ENCODE peak calls at places on chromosomes 4 and X, in six cellular contexts. N is SK-N-MC, L is spleen, X is suprapubic skin, D is sigmoid colon, H is K562. V is an unnamed sample.

GRCh38 chr4:184826315-184827266 is 823 bp upstream of the ACSL1 start:
- DNase-seq in L (peak), X (no peak), N (no peak), D (peak), H (peak), V (peak)

GRCh38 chr4:120209706-120210105 is 143.1 kb upstream of the MAD2L1 start:
- DNase-seq in X (no peak), H (no peak), L (no peak), D (no peak), N (no peak), V (no peak)

GRCh38 chr4:36274158-36274557 is 7.3 kb upstream of the DTHD1 start:
- DNase-seq in N (no peak), X (no peak), D (no peak), L (no peak), H (no peak), V (no peak)

GRCh38 chr4:151226004-151226932 is 50.7 kb upstream of the PRSS48 start:
- DNase-seq in X (no peak), D (no peak), H (no peak), N (no peak), L (no peak), V (no peak)

GRCh38 chr4:129254526-129254925 is 158.6 kb downstream of the C4orf33 start:
- DNase-seq in X (no peak), N (no peak), L (no peak), D (no peak), H (no peak), V (no peak)

GRCh38 chr4:16867827-16868226 is 30.6 kb downstream of the LDB2 start:
- DNase-seq in D (no peak), L (no peak), X (no peak), H (no peak), N (no peak), V (no peak)

GRCh38 chrX:45322382-45322781 is 121.7 kb upstream of the DIPK2B start:
- DNase-seq in X (no peak), D (peak), N (peak), H (no peak), L (no peak), V (peak)

GRCh38 chr4:158840131-158840530 is 71.3 kb downstream of the FNIP2 start:
- DNase-seq in D (no peak), L (no peak), N (no peak), X (no peak), H (no peak), V (no peak)

GRCh38 chrX:20284992-20285391 is 18.3 kb upstream of the RPS6KA3 start:
- DNase-seq in H (no peak), L (no peak), X (no peak), N (no peak), D (no peak), V (no peak)

GRCh38 chr4:6658635-6659075 is 18.2 kb downstream of the MRFAP1 start:
- DNase-seq in N (no peak), H (no peak), L (peak), X (peak), D (no peak), V (no peak)

GRCh38 chr4:3500111-3500510 is 32.1 kb downstream of the LRPAP1 start:
- DNase-seq in N (no peak), H (no peak), X (no peak), D (no peak), L (no peak), V (no peak)

GRCh38 chrX:33434256-33435092 is 223.1 kb upstream of the DMD start:
- DNase-seq in D (peak), L (no peak), N (peak), H (peak), X (no peak), V (peak)

GRCh38 chr4:154192585-154192984 is 299.0 kb downstream of the DCHS2 start:
- DNase-seq in H (no peak), D (no peak), X (no peak), L (no peak), N (no peak), V (no peak)

GRCh38 chr4:1077711-1078477 is 35.5 kb downstream of the RNF212 start:
- DNase-seq in X (no peak), N (no peak), H (no peak), L (no peak), D (no peak), V (no peak)

GRCh38 chr4:120918788-120919187 is 3.7 kb downstream of the PRDM5 start:
- DNase-seq in N (no peak), D (peak), L (no peak), H (no peak), X (no peak), V (no peak)

GRCh38 chr4:100289530-100289888 is 99.2 kb upstream of the DDIT4L start:
- DNase-seq in N (no peak), D (no peak), L (no peak), X (no peak), H (no peak), V (no peak)

GRCh38 chr4:71864380-71864779 is 80.5 kb upstream of the GC start:
- DNase-seq in N (no peak), H (no peak), X (no peak), D (no peak), L (no peak), V (no peak)

GRCh38 chr4:169089004-169089403 is 78.9 kb upstream of the CBR4 start:
- DNase-seq in N (no peak), L (no peak), H (no peak), X (no peak), D (no peak), V (no peak)

GRCh38 chr4:144711685-144712456 is 65.9 kb downstream of the HHIP start:
- DNase-seq in N (no peak), L (no peak), D (no peak), X (no peak), H (no peak), V (no peak)

GRCh38 chr4:57163530-57164459 is 53.6 kb upstream of the IGFBP7 start:
- DNase-seq in N (no peak), L (peak), D (peak), X (peak), H (peak), V (peak)

GRCh38 chr4:78689700-78690318 is 86.3 kb upstream of the BMP2K start:
- DNase-seq in L (no peak), X (no peak), D (no peak), H (no peak), N (no peak), V (no peak)

GRCh38 chr4:145130788-145131398 is 32.8 kb downstream of the ABCE1 start:
- DNase-seq in H (no peak), L (no peak), D (no peak), N (no peak), X (no peak), V (no peak)

GRCh38 chr4:106502106-106502699 is 133.6 kb upstream of the GIMD1 start:
- DNase-seq in N (no peak), L (no peak), H (peak), D (no peak), X (no peak), V (peak)

GRCh38 chr4:61555789-61556188 is 355.7 kb downstream of the ADGRL3 start:
- DNase-seq in H (no peak), X (no peak), N (no peak), L (no peak), D (no peak), V (peak)

GRCh38 chr4:22356996-22357596 is 158.8 kb downstream of the ADGRA3 start:
- DNase-seq in L (no peak), D (no peak), X (no peak), N (no peak), H (no peak), V (no peak)

GRCh38 chr4:155722816-155723499 is 35.9 kb upstream of the GUCY1B1 start:
- DNase-seq in N (no peak), H (no peak), X (no peak), L (no peak), D (no peak), V (no peak)

GRCh38 chrX:151537572-151537971 is 25.9 kb upstream of the PASD1 start:
- DNase-seq in X (no peak), D (no peak), N (no peak), H (no peak), L (no peak), V (no peak)

GRCh38 chr4:106355193-106355592 is 13.4 kb downstream of the GIMD1 start:
- DNase-seq in N (no peak), L (no peak), D (no peak), X (no peak), H (no peak), V (no peak)

GRCh38 chrX:14927391-14927790 is 54.2 kb downstream of the MOSPD2 start:
- DNase-seq in N (no peak), H (no peak), D (no peak), X (no peak), L (no peak), V (no peak)

GRCh38 chrX:153744210-153745066 is 19.6 kb upstream of the PLXNB3 start:
- DNase-seq in H (no peak), N (no peak), D (peak), L (peak), X (no peak), V (no peak)

GRCh38 chr4:143558286-143558685 is 44.8 kb downstream of the SMARCA5 start:
- DNase-seq in N (no peak), X (no peak), L (no peak), D (no peak), H (no peak), V (no peak)

GRCh38 chr4:143558823-143559756 is 45.6 kb downstream of the SMARCA5 start:
- DNase-seq in N (no peak), X (no peak), L (peak), D (peak), H (no peak), V (peak)

GRCh38 chr4:143555676-143556075 is 42.2 kb downstream of the SMARCA5 start:
- DNase-seq in L (no peak), X (no peak), N (no peak), D (no peak), H (no peak), V (no peak)

GRCh38 chr4:143559757-143560147 is 46.2 kb downstream of the SMARCA5 start:
- DNase-seq in X (no peak), N (no peak), D (peak), H (no peak), L (peak), V (no peak)

DNA sequence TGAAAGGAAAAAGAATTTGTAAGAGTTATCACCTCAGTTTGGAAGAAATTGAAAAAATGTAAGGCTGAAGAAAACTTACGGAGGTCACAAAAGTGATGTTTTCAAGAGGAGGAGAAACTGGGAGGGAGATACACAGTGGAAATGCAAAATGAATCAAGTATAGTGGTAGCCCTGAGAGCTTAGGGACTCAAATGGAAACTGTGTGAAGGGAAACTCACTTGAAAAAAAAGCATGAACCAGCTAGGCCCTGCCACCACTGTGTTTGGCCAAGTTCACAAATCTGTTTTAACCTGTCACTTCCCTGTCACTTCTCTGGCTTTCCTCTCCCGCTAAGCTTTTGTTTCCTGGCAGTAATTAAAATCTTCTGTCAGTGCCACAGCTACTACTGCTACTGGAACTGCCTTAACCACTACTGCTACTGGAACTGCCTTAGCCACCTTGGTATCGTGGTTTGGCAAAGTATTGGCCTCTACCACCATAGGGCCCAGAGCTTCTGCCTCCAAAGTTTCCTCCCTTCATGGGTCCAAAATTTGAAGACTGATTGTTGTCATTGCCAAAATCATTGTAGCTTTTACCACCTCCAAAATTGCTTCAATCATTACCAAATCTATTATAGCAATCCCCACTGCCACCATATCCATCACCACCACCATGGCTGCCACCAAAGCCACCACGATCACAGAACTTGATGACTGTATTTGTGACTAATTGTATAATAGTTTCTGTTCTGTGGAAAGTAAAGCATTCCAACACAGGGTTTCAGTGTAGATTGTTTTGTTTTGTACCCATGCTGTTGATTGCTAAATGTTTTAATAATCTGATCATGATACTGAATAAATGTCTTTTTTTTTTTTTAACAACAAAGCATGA is 41.5 kb downstream of the SMARCA5 start:
- DNase-seq in N (no peak), H (no peak), L (no peak), X (no peak), D (no peak), V (no peak)
- TF ChIP-seq POLR2AphosphoS5 in N (no peak), H (peak), L (no peak), X (no peak), D (no peak), V (no peak)

GRCh38 chrX:41121766-41122165 is 36.5 kb downstream of the USP9X start:
- DNase-seq in D (no peak), H (no peak), N (no peak), X (no peak), L (no peak), V (no peak)

GRCh38 chrX:41122664-41123257 is 37.5 kb downstream of the USP9X start:
- DNase-seq in X (no peak), D (no peak), N (no peak), L (no peak), H (no peak), V (no peak)

GRCh38 chrX:41119803-41120202 is 34.6 kb downstream of the USP9X start:
- DNase-seq in L (no peak), N (no peak), H (no peak), X (no peak), D (no peak), V (no peak)

GRCh38 chrX:41118156-41118555 is 32.9 kb downstream of the USP9X start:
- DNase-seq in X (no peak), N (no peak), H (no peak), L (no peak), D (no peak), V (no peak)

DNA sequence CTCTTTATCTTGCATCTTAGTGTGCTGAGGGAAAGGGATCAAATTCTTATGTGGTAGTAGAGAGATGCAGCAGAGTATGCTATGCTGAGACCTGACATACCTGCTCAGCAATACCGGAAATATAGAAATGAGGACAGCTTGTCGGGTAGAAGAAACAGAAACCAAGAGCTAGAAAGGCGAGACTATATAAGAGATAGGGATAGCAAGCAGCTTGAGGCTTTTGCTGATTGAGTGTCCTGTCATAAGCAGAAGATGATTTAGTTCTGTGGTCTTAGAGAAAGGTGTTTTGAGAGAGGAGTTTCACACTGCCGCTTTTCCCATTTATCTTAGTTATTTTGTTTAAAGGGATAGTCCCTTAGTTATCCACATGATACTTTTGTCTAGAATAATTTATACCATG is 31.7 kb downstream of the USP9X start:
- DNase-seq in N (no peak), H (no peak), D (no peak), L (no peak), X (no peak), V (no peak)
- H3K4me3 ChIP-seq in N (no peak), H (no peak), D (no peak), L (no peak), X (no peak), V (no peak)

GRCh38 chr4:82354788-82355187 is 19.0 kb downstream of the HNRNPD start:
- DNase-seq in H (no peak), D (no peak), N (no peak), L (no peak), X (no peak), V (no peak)

GRCh38 chr4:82352825-82353370 is 20.9 kb downstream of the HNRNPD start:
- DNase-seq in N (no peak), H (no peak), X (no peak), L (no peak), D (no peak), V (no peak)

GRCh38 chr4:82357640-82358039 is 16.2 kb downstream of the HNRNPD start:
- DNase-seq in X (no peak), L (no peak), N (no peak), D (no peak), H (no peak), V (no peak)

DNA sequence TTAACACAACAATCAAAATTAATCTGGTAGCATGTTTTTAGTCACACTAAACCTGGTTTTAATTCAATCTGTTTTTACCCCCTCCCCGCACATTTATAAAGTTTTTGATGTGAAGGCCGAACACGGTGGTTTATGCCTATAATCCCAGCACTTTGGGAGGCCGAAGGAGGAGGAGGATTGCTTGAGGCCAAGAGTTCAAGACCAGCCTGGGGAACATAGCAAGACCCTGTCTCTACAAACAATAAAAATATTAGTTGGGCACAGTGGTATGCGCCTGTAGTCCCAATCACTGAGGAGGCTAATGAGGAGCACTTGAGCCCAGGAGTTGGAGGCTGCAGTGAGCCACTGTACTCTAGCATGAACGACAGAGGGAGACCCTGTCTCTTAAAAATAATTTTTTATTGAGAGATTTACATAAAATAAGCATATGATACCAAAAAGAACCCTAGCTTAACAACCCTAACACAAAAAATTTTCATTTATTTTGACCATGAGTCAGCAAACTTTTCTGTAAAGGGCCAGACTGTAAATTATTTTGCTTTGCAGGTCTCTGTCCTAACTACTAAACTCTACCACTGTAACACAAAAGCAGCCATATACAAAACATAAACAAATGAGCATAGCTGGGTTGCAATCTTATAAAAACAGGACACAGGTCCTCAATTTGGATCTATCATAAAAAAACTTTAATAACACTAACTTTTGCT is 21.5 kb downstream of the HNRNPD start:
- DNase-seq in H (no peak), D (no peak), L (no peak), X (no peak), N (no peak), V (no peak)
- TF ChIP-seq POLR2AphosphoS5 in H (peak), D (no peak), L (peak), X (no peak), N (no peak), V (no peak)

GRCh38 chr4:88745581-88746163 is 48.0 kb upstream of the NAP1L5 start:
- DNase-seq in H (no peak), N (no peak), L (no peak), D (no peak), X (no peak), V (no peak)
- H3K4me3 ChIP-seq in H (no peak), N (no peak), L (no peak), D (no peak), X (no peak), V (no peak)

DNA sequence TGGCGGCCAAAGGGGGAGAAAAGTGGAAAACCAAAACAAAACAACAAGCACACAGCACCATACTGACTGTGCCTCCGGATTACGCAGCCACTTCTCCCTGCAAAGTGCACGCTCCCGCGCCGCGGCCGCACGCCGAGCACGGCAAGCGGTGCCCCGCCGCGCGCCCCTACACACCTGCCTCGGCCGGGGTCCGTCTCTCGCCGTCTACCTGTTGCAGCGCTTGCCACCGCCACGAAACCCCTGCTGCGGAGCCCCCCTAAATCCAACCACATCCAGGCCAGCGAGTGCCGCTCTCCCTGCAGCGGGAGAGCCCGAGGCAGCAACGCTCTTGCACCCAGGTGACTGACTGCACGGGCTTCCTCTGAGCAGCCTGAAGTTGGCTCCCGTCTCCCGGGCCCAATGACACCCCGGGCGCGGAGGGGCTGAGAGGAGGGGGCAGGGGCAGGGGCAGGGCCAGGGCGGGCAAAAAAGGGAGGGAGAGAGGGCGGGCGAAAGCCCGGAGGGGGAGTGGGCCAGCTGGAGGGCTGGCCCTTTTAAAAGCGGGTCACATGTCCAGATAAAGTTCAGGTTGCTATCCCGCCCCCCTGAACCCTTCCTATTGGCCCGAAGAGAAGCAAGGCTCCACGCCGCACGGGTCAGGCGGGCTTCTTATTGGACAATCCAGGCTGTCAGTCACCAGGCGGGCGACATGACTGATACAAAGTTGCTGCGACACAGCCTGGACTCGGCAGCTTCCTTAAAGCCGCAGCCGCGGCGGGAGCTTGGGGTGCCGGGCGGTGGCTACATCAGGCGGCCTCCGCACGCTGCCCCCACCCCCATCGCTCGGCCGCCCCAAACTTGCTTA is at the start of gene NR3C2:
- DNase-seq in N (peak), D (peak), H (peak), X (peak), L (peak), V (peak)
- TF ChIP-seq POLR2AphosphoS5 in N (peak), D (peak), H (peak), X (peak), L (peak), V (peak)

GRCh38 chrX:103404225-103405008 is 28.1 kb downstream of the BEX3 start:
- DNase-seq in N (no peak), X (peak), D (peak), L (no peak), H (peak), V (peak)

GRCh38 chrX:103400931-103401330 is 24.6 kb downstream of the BEX3 start:
- DNase-seq in L (no peak), N (no peak), H (no peak), X (no peak), D (no peak), V (no peak)

GRCh38 chrX:103407776-103408175 is 31.4 kb downstream of the BEX3 start:
- DNase-seq in L (no peak), D (no peak), H (no peak), N (no peak), X (no peak), V (no peak)

GRCh38 chrX:103406256-103406655 is 29.9 kb downstream of the BEX3 start:
- DNase-seq in N (no peak), L (no peak), X (no peak), H (no peak), D (no peak), V (no peak)

GRCh38 chrX:103405009-103405333 is 28.6 kb downstream of the BEX3 start:
- DNase-seq in X (no peak), D (no peak), L (no peak), H (peak), N (no peak), V (no peak)
- H3K4me3 ChIP-seq in X (peak), D (peak), L (peak), H (peak), N (no peak), V (peak)